ENCODE peak calls at places on chromosomes 4 and X, in eight cellular contexts. One of them, this sample, is unnamed.

GRCh38 chrX:14865201-14865600 is 7.7 kb downstream of the FANCB start:
- DNase-seq in H9: no peak
- DNase-seq in activated CD8-positive, alpha-beta T cell treated with anti-CD3 and anti-CD28 coated beads for 36 hours: no peak
- DNase-seq in fibroblast of lung: peak; percentile 63
- DNase-seq in left ventricle myocardium inferior: no peak
- DNase-seq in right atrium auricular region: no peak
- DNase-seq in epithelial cell of esophagus: no peak
- DNase-seq in glutamatergic neuron: no peak
- DNase-seq in this sample: no peak

GRCh38 chr4:185734214-185734613 is 77.8 kb downstream of the SORBS2 start:
- DNase-seq in left ventricle myocardium inferior: no peak
- DNase-seq in right atrium auricular region: no peak
- DNase-seq in fibroblast of lung: no peak
- DNase-seq in glutamatergic neuron: no peak
- DNase-seq in H9: no peak
- DNase-seq in activated CD8-positive, alpha-beta T cell treated with anti-CD3 and anti-CD28 coated beads for 36 hours: no peak
- DNase-seq in epithelial cell of esophagus: no peak
- DNase-seq in this sample: peak; percentile 58

GRCh38 chrX:33434256-33435092 is 223.1 kb upstream of the DMD start:
- DNase-seq in right atrium auricular region: peak; percentile 71
- DNase-seq in activated CD8-positive, alpha-beta T cell treated with anti-CD3 and anti-CD28 coated beads for 36 hours: peak; percentile 53
- DNase-seq in left ventricle myocardium inferior: peak; percentile 14
- DNase-seq in glutamatergic neuron: peak; percentile 62
- DNase-seq in fibroblast of lung: peak; percentile 14
- DNase-seq in epithelial cell of esophagus: peak; percentile 53
- DNase-seq in H9: peak; percentile 87
- DNase-seq in this sample: peak; percentile 8

GRCh38 chr4:78671812-78672440 is 104.2 kb upstream of the BMP2K start:
- DNase-seq in glutamatergic neuron: no peak
- DNase-seq in fibroblast of lung: no peak
- DNase-seq in epithelial cell of esophagus: no peak
- DNase-seq in H9: no peak
- DNase-seq in activated CD8-positive, alpha-beta T cell treated with anti-CD3 and anti-CD28 coated beads for 36 hours: no peak
- DNase-seq in right atrium auricular region: no peak
- DNase-seq in left ventricle myocardium inferior: no peak
- DNase-seq in this sample: no peak

GRCh38 chr4:120079839-120080520 is 13.3 kb upstream of the MAD2L1 start:
- DNase-seq in glutamatergic neuron: no peak
- DNase-seq in left ventricle myocardium inferior: no peak
- DNase-seq in H9: no peak
- DNase-seq in fibroblast of lung: no peak
- DNase-seq in epithelial cell of esophagus: no peak
- DNase-seq in right atrium auricular region: no peak
- DNase-seq in activated CD8-positive, alpha-beta T cell treated with anti-CD3 and anti-CD28 coated beads for 36 hours: no peak
- DNase-seq in this sample: no peak

GRCh38 chr4:123631699-123632098 is 235.1 kb downstream of the SPRY1 start:
- DNase-seq in right atrium auricular region: no peak
- DNase-seq in glutamatergic neuron: no peak
- DNase-seq in H9: no peak
- DNase-seq in activated CD8-positive, alpha-beta T cell treated with anti-CD3 and anti-CD28 coated beads for 36 hours: no peak
- DNase-seq in left ventricle myocardium inferior: no peak
- DNase-seq in epithelial cell of esophagus: peak; percentile 51
- DNase-seq in fibroblast of lung: peak; percentile 32
- DNase-seq in this sample: no peak

GRCh38 chrX:106484233-106484632 is 127.5 kb upstream of the RADX start:
- DNase-seq in right atrium auricular region: no peak
- DNase-seq in activated CD8-positive, alpha-beta T cell treated with anti-CD3 and anti-CD28 coated beads for 36 hours: peak; percentile 22
- DNase-seq in left ventricle myocardium inferior: no peak
- DNase-seq in epithelial cell of esophagus: peak; percentile 2
- DNase-seq in fibroblast of lung: no peak
- DNase-seq in H9: no peak
- DNase-seq in glutamatergic neuron: no peak
- DNase-seq in this sample: peak; percentile 35

GRCh38 chrX:30635630-30636029 is 17.6 kb upstream of the GK start:
- DNase-seq in epithelial cell of esophagus: no peak
- DNase-seq in left ventricle myocardium inferior: no peak
- DNase-seq in activated CD8-positive, alpha-beta T cell treated with anti-CD3 and anti-CD28 coated beads for 36 hours: no peak
- DNase-seq in right atrium auricular region: no peak
- DNase-seq in fibroblast of lung: no peak
- DNase-seq in glutamatergic neuron: no peak
- DNase-seq in H9: no peak
- DNase-seq in this sample: peak; percentile 29

GRCh38 chr4:100062921-100063320 is 112.8 kb upstream of the H2AZ1 start:
- DNase-seq in H9: no peak
- DNase-seq in epithelial cell of esophagus: no peak
- DNase-seq in left ventricle myocardium inferior: no peak
- DNase-seq in activated CD8-positive, alpha-beta T cell treated with anti-CD3 and anti-CD28 coated beads for 36 hours: no peak
- DNase-seq in glutamatergic neuron: no peak
- DNase-seq in fibroblast of lung: peak; percentile 33
- DNase-seq in right atrium auricular region: no peak
- DNase-seq in this sample: no peak

GRCh38 chrX:153934473-153935325 is at the start of gene NAA10:
- DNase-seq in right atrium auricular region: no peak
- DNase-seq in glutamatergic neuron: peak; percentile 73
- DNase-seq in activated CD8-positive, alpha-beta T cell treated with anti-CD3 and anti-CD28 coated beads for 36 hours: peak; percentile 64
- DNase-seq in H9: peak; percentile 69
- DNase-seq in epithelial cell of esophagus: peak; percentile 77
- DNase-seq in fibroblast of lung: peak; percentile 65
- DNase-seq in left ventricle myocardium inferior: peak; percentile 76
- DNase-seq in this sample: peak; percentile 95

GRCh38 chr4:108035691-108036090 is 46.0 kb downstream of the HADH start:
- DNase-seq in right atrium auricular region: no peak
- DNase-seq in left ventricle myocardium inferior: no peak
- DNase-seq in epithelial cell of esophagus: no peak
- DNase-seq in H9: no peak
- DNase-seq in activated CD8-positive, alpha-beta T cell treated with anti-CD3 and anti-CD28 coated beads for 36 hours: peak; percentile 72
- DNase-seq in fibroblast of lung: no peak
- DNase-seq in glutamatergic neuron: no peak
- DNase-seq in this sample: no peak

GRCh38 chrX:47936224-47936939 is 67.4 kb downstream of the ZNF182 start:
- DNase-seq in left ventricle myocardium inferior: no peak
- DNase-seq in glutamatergic neuron: no peak
- DNase-seq in right atrium auricular region: no peak
- DNase-seq in epithelial cell of esophagus: no peak
- DNase-seq in activated CD8-positive, alpha-beta T cell treated with anti-CD3 and anti-CD28 coated beads for 36 hours: peak; percentile 47
- DNase-seq in fibroblast of lung: peak; percentile 6
- DNase-seq in H9: no peak
- DNase-seq in this sample: peak; percentile 12

GRCh38 chrX:16869393-16870094 is 618 bp downstream of the RBBP7 start:
- DNase-seq in H9: peak; percentile 58
- DNase-seq in glutamatergic neuron: peak; percentile 54
- DNase-seq in right atrium auricular region: no peak
- DNase-seq in activated CD8-positive, alpha-beta T cell treated with anti-CD3 and anti-CD28 coated beads for 36 hours: peak; percentile 59
- DNase-seq in fibroblast of lung: no peak
- DNase-seq in epithelial cell of esophagus: peak; percentile 17
- DNase-seq in left ventricle myocardium inferior: peak; percentile 13
- DNase-seq in this sample: peak; percentile 57

GRCh38 chr4:157572951-157573350 is 352.4 kb downstream of the GRIA2 start:
- DNase-seq in epithelial cell of esophagus: peak; percentile 53
- DNase-seq in H9: no peak
- DNase-seq in right atrium auricular region: no peak
- DNase-seq in left ventricle myocardium inferior: no peak
- DNase-seq in glutamatergic neuron: no peak
- DNase-seq in fibroblast of lung: no peak
- DNase-seq in activated CD8-positive, alpha-beta T cell treated with anti-CD3 and anti-CD28 coated beads for 36 hours: no peak
- DNase-seq in this sample: no peak

GRCh38 chr4:54400802-54401201 is 171.7 kb downstream of the PDGFRA start:
- DNase-seq in epithelial cell of esophagus: peak; percentile 60
- DNase-seq in H9: no peak
- DNase-seq in left ventricle myocardium inferior: no peak
- DNase-seq in fibroblast of lung: peak; percentile 67
- DNase-seq in glutamatergic neuron: no peak
- DNase-seq in activated CD8-positive, alpha-beta T cell treated with anti-CD3 and anti-CD28 coated beads for 36 hours: no peak
- DNase-seq in right atrium auricular region: no peak
- DNase-seq in this sample: no peak

GRCh38 chr4:48343035-48343434 is 1.7 kb downstream of the SLAIN2 start:
- DNase-seq in activated CD8-positive, alpha-beta T cell treated with anti-CD3 and anti-CD28 coated beads for 36 hours: peak; percentile 9
- DNase-seq in glutamatergic neuron: no peak
- DNase-seq in epithelial cell of esophagus: peak; percentile 22
- DNase-seq in right atrium auricular region: no peak
- DNase-seq in fibroblast of lung: no peak
- DNase-seq in left ventricle myocardium inferior: no peak
- DNase-seq in H9: no peak
- DNase-seq in this sample: no peak

GRCh38 chrX:46713672-46714487 is 45.0 kb downstream of the SLC9A7 start:
- DNase-seq in fibroblast of lung: peak; percentile 73
- DNase-seq in H9: no peak
- DNase-seq in epithelial cell of esophagus: no peak
- DNase-seq in glutamatergic neuron: no peak
- DNase-seq in activated CD8-positive, alpha-beta T cell treated with anti-CD3 and anti-CD28 coated beads for 36 hours: no peak
- DNase-seq in left ventricle myocardium inferior: no peak
- DNase-seq in right atrium auricular region: no peak
- DNase-seq in this sample: peak; percentile 24

DNA sequence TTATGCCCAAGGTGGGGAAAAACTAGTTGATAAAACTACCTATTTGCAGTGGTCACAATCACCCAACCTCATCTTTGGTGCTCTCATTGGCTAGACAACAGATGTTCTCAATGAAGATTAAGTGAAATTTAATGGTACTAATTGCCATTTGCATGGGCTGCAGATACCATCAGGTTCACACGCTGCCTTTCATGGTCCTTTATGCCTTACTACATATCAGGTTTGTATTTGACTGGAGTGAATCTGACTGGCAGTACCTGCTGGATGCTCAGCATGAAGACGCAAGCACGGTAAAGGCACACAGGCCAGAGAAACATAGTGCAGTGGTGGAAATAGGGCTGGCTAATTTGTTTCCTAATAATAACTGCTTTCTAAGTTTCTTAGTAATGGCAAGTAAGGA is 48.3 kb downstream of the DCX start:
- DNase-seq in activated CD8-positive, alpha-beta T cell treated with anti-CD3 and anti-CD28 coated beads for 36 hours: no peak
- DNase-seq in right atrium auricular region: no peak
- DNase-seq in fibroblast of lung: no peak
- DNase-seq in H9: no peak
- DNase-seq in epithelial cell of esophagus: no peak
- DNase-seq in glutamatergic neuron: no peak
- DNase-seq in left ventricle myocardium inferior: no peak
- DNase-seq in this sample: no peak
- TF ChIP-seq CTCF in activated CD8-positive, alpha-beta T cell treated with anti-CD3 and anti-CD28 coated beads for 36 hours: no peak
- TF ChIP-seq CTCF in right atrium auricular region: no peak
- TF ChIP-seq CTCF in fibroblast of lung: no peak
- TF ChIP-seq CTCF in H9: no peak
- TF ChIP-seq CTCF in epithelial cell of esophagus: no peak
- TF ChIP-seq CTCF in glutamatergic neuron: no peak
- TF ChIP-seq CTCF in left ventricle myocardium inferior: no peak
- TF ChIP-seq CTCF in this sample: no peak

GRCh38 chr4:22410645-22411247 is 105.1 kb downstream of the ADGRA3 start:
- DNase-seq in epithelial cell of esophagus: peak; percentile 15
- DNase-seq in fibroblast of lung: no peak
- DNase-seq in glutamatergic neuron: no peak
- DNase-seq in activated CD8-positive, alpha-beta T cell treated with anti-CD3 and anti-CD28 coated beads for 36 hours: no peak
- DNase-seq in H9: no peak
- DNase-seq in right atrium auricular region: no peak
- DNase-seq in left ventricle myocardium inferior: no peak
- DNase-seq in this sample: no peak
- TF ChIP-seq CTCF in epithelial cell of esophagus: peak; percentile 33
- TF ChIP-seq CTCF in fibroblast of lung: peak; percentile 37
- TF ChIP-seq CTCF in glutamatergic neuron: peak; percentile 65
- TF ChIP-seq CTCF in activated CD8-positive, alpha-beta T cell treated with anti-CD3 and anti-CD28 coated beads for 36 hours: peak; percentile 77
- TF ChIP-seq CTCF in H9: peak; percentile 75
- TF ChIP-seq CTCF in right atrium auricular region: peak; percentile 38
- TF ChIP-seq CTCF in left ventricle myocardium inferior: peak; percentile 64
- TF ChIP-seq CTCF in this sample: peak; percentile 52

GRCh38 chrX:129761596-129761995 is 18.2 kb upstream of the SASH3 start:
- DNase-seq in right atrium auricular region: no peak
- DNase-seq in fibroblast of lung: no peak
- DNase-seq in activated CD8-positive, alpha-beta T cell treated with anti-CD3 and anti-CD28 coated beads for 36 hours: no peak
- DNase-seq in epithelial cell of esophagus: no peak
- DNase-seq in glutamatergic neuron: no peak
- DNase-seq in H9: no peak
- DNase-seq in left ventricle myocardium inferior: no peak
- DNase-seq in this sample: no peak

GRCh38 chrX:129762448-129762847 is 17.3 kb upstream of the SASH3 start:
- DNase-seq in H9: no peak
- DNase-seq in glutamatergic neuron: no peak
- DNase-seq in left ventricle myocardium inferior: no peak
- DNase-seq in fibroblast of lung: no peak
- DNase-seq in activated CD8-positive, alpha-beta T cell treated with anti-CD3 and anti-CD28 coated beads for 36 hours: no peak
- DNase-seq in epithelial cell of esophagus: no peak
- DNase-seq in right atrium auricular region: no peak
- DNase-seq in this sample: no peak

GRCh38 chrX:129760981-129761380 is 18.8 kb upstream of the SASH3 start:
- DNase-seq in epithelial cell of esophagus: no peak
- DNase-seq in right atrium auricular region: no peak
- DNase-seq in left ventricle myocardium inferior: no peak
- DNase-seq in glutamatergic neuron: no peak
- DNase-seq in activated CD8-positive, alpha-beta T cell treated with anti-CD3 and anti-CD28 coated beads for 36 hours: no peak
- DNase-seq in H9: no peak
- DNase-seq in fibroblast of lung: no peak
- DNase-seq in this sample: no peak

GRCh38 chrX:129760155-129760554 is 19.6 kb upstream of the SASH3 start:
- DNase-seq in left ventricle myocardium inferior: no peak
- DNase-seq in glutamatergic neuron: no peak
- DNase-seq in fibroblast of lung: no peak
- DNase-seq in activated CD8-positive, alpha-beta T cell treated with anti-CD3 and anti-CD28 coated beads for 36 hours: no peak
- DNase-seq in H9: no peak
- DNase-seq in right atrium auricular region: no peak
- DNase-seq in epithelial cell of esophagus: no peak
- DNase-seq in this sample: no peak

GRCh38 chrX:129759576-129760061 is 20.1 kb upstream of the SASH3 start:
- DNase-seq in right atrium auricular region: no peak
- DNase-seq in glutamatergic neuron: no peak
- DNase-seq in fibroblast of lung: peak; percentile 93
- DNase-seq in H9: no peak
- DNase-seq in epithelial cell of esophagus: peak; percentile 67
- DNase-seq in activated CD8-positive, alpha-beta T cell treated with anti-CD3 and anti-CD28 coated beads for 36 hours: peak; percentile 77
- DNase-seq in left ventricle myocardium inferior: no peak
- DNase-seq in this sample: no peak
- TF ChIP-seq CTCF in right atrium auricular region: no peak
- TF ChIP-seq CTCF in glutamatergic neuron: no peak
- TF ChIP-seq CTCF in fibroblast of lung: peak; percentile 18
- TF ChIP-seq CTCF in H9: no peak
- TF ChIP-seq CTCF in epithelial cell of esophagus: no peak
- TF ChIP-seq CTCF in activated CD8-positive, alpha-beta T cell treated with anti-CD3 and anti-CD28 coated beads for 36 hours: no peak
- TF ChIP-seq CTCF in left ventricle myocardium inferior: peak; percentile 28
- TF ChIP-seq CTCF in this sample: peak; percentile 3

GRCh38 chr4:6333301-6334202 is 63.9 kb downstream of the WFS1 start:
- DNase-seq in fibroblast of lung: no peak
- DNase-seq in glutamatergic neuron: peak; percentile 29
- DNase-seq in activated CD8-positive, alpha-beta T cell treated with anti-CD3 and anti-CD28 coated beads for 36 hours: peak; percentile 39
- DNase-seq in epithelial cell of esophagus: no peak
- DNase-seq in left ventricle myocardium inferior: no peak
- DNase-seq in right atrium auricular region: no peak
- DNase-seq in H9: no peak
- DNase-seq in this sample: no peak

GRCh38 chr4:6331468-6331867 is 61.8 kb downstream of the WFS1 start:
- DNase-seq in H9: no peak
- DNase-seq in fibroblast of lung: no peak
- DNase-seq in activated CD8-positive, alpha-beta T cell treated with anti-CD3 and anti-CD28 coated beads for 36 hours: no peak
- DNase-seq in epithelial cell of esophagus: no peak
- DNase-seq in left ventricle myocardium inferior: no peak
- DNase-seq in glutamatergic neuron: no peak
- DNase-seq in right atrium auricular region: no peak
- DNase-seq in this sample: no peak

GRCh38 chr4:6331018-6331417 is 61.4 kb downstream of the WFS1 start:
- DNase-seq in fibroblast of lung: no peak
- DNase-seq in glutamatergic neuron: no peak
- DNase-seq in H9: peak; percentile 60
- DNase-seq in activated CD8-positive, alpha-beta T cell treated with anti-CD3 and anti-CD28 coated beads for 36 hours: peak; percentile 41
- DNase-seq in epithelial cell of esophagus: peak; percentile 35
- DNase-seq in right atrium auricular region: no peak
- DNase-seq in left ventricle myocardium inferior: no peak
- DNase-seq in this sample: peak; percentile 55

GRCh38 chr4:6332669-6333050 is 63.0 kb downstream of the WFS1 start:
- DNase-seq in glutamatergic neuron: no peak
- DNase-seq in fibroblast of lung: no peak
- DNase-seq in right atrium auricular region: no peak
- DNase-seq in epithelial cell of esophagus: no peak
- DNase-seq in left ventricle myocardium inferior: no peak
- DNase-seq in H9: no peak
- DNase-seq in activated CD8-positive, alpha-beta T cell treated with anti-CD3 and anti-CD28 coated beads for 36 hours: no peak
- DNase-seq in this sample: no peak

GRCh38 chr4:6332042-6332668 is 62.5 kb downstream of the WFS1 start:
- DNase-seq in fibroblast of lung: no peak
- DNase-seq in right atrium auricular region: no peak
- DNase-seq in epithelial cell of esophagus: no peak
- DNase-seq in left ventricle myocardium inferior: no peak
- DNase-seq in activated CD8-positive, alpha-beta T cell treated with anti-CD3 and anti-CD28 coated beads for 36 hours: peak; percentile 27
- DNase-seq in H9: peak; percentile 75
- DNase-seq in glutamatergic neuron: peak; percentile 81
- DNase-seq in this sample: peak; percentile 64
- TF ChIP-seq CTCF in fibroblast of lung: peak; percentile 88
- TF ChIP-seq CTCF in right atrium auricular region: peak; percentile 49
- TF ChIP-seq CTCF in epithelial cell of esophagus: peak; percentile 66
- TF ChIP-seq CTCF in left ventricle myocardium inferior: peak; percentile 80
- TF ChIP-seq CTCF in activated CD8-positive, alpha-beta T cell treated with anti-CD3 and anti-CD28 coated beads for 36 hours: peak; percentile 85
- TF ChIP-seq CTCF in H9: peak; percentile 86
- TF ChIP-seq CTCF in glutamatergic neuron: peak; percentile 91
- TF ChIP-seq CTCF in this sample: peak; percentile 61

This sample was measured in GM10248.